ENCODE peak calls at places on chromosomes 11 and 22, in five cellular contexts. B is upper lobe of right lung, F is brain microvascular endothelial cell, L is cardiac muscle cell, I is PC-3. N is an unnamed sample.

GRCh38 chr11:88544656-88545280 is 207.2 kb upstream of the CTSC start:
- DNase-seq in B (no peak), F (no peak), L (no peak), I (no peak), N (no peak)

GRCh38 chr22:50730013-50730891 is 7.8 kb upstream of the ACR start:
- DNase-seq in B (peak), F (no peak), L (no peak), I (no peak), N (no peak)

GRCh38 chr11:1734571-1735081 is 15.8 kb downstream of the IFITM10 start:
- DNase-seq in B (no peak), F (no peak), L (no peak), I (no peak), N (no peak)

GRCh38 chr11:68423481-68423880 is 37.1 kb upstream of the PPP6R3 start:
- DNase-seq in B (no peak), F (no peak), L (no peak), I (no peak), N (no peak)

GRCh38 chr11:69311767-69312385 is 17.9 kb downstream of the MYEOV start:
- DNase-seq in B (peak), F (no peak), L (no peak), I (no peak), N (peak)

GRCh38 chr11:126413843-126414405 is 58.4 kb downstream of the ST3GAL4 start:
- DNase-seq in B (no peak), F (no peak), L (no peak), I (no peak), N (no peak)

GRCh38 chr22:27641049-27641790 is 160.3 kb downstream of the MN1 start:
- DNase-seq in B (no peak), F (no peak), L (no peak), I (no peak), N (no peak)

GRCh38 chr22:29310863-29311339 is 4.5 kb downstream of the GAS2L1 start:
- DNase-seq in B (peak), F (peak), L (no peak), I (peak), N (peak)

GRCh38 chr11:106160494-106160893 is 83.0 kb downstream of the AASDHPPT start:
- DNase-seq in B (no peak), F (no peak), L (no peak), I (no peak), N (no peak)

GRCh38 chr11:7759010-7759409 is 37.7 kb downstream of the OR5P2 start:
- DNase-seq in B (no peak), F (no peak), L (peak), I (no peak), N (no peak)

GRCh38 chr11:76551400-76551799 is 106.6 kb downstream of the EMSY start:
- DNase-seq in B (no peak), F (no peak), L (no peak), I (peak), N (no peak)

GRCh38 chr11:105229257-105229656 is 89.7 kb upstream of the CARD18 start:
- DNase-seq in B (no peak), F (no peak), L (no peak), I (no peak), N (no peak)

GRCh38 chr22:19867617-19868016 is 12.9 kb upstream of the GNB1L start:
- DNase-seq in B (peak), F (no peak), L (no peak), I (no peak), N (no peak)

GRCh38 chr11:94558468-94558867 is 8.7 kb upstream of the PIWIL4 start:
- DNase-seq in B (no peak), F (no peak), L (no peak), I (no peak), N (no peak)

GRCh38 chr11:13183094-13183825 is 94.3 kb upstream of the BMAL1 start:
- DNase-seq in B (no peak), F (peak), L (peak), I (peak), N (peak)

GRCh38 chr11:38667359-38667758 is 2069.3 kb upstream of the RAG2 start:
- DNase-seq in B (no peak), F (no peak), L (no peak), I (no peak), N (no peak)

GRCh38 chr11:38672445-38672844 is 2074.4 kb upstream of the RAG2 start:
- DNase-seq in B (no peak), F (no peak), L (no peak), I (peak), N (no peak)
- H3K27ac ChIP-seq in B (no peak), F (no peak), L (no peak), I (no peak), N (no peak)

GRCh38 chr11:27694992-27695391 is 5.3 kb downstream of the BDNF start:
- DNase-seq in B (no peak), F (no peak), L (no peak), I (peak), N (no peak)

GRCh38 chr11:27696961-27697360 is 3.3 kb downstream of the BDNF start:
- DNase-seq in B (no peak), F (no peak), L (no peak), I (no peak), N (no peak)

GRCh38 chr11:27693398-27693797 is 6.9 kb downstream of the BDNF start:
- DNase-seq in B (no peak), F (no peak), L (no peak), I (no peak), N (no peak)

GRCh38 chr11:27697679-27698275 is 2.5 kb downstream of the BDNF start:
- DNase-seq in B (no peak), F (no peak), L (no peak), I (no peak), N (no peak)

DNA sequence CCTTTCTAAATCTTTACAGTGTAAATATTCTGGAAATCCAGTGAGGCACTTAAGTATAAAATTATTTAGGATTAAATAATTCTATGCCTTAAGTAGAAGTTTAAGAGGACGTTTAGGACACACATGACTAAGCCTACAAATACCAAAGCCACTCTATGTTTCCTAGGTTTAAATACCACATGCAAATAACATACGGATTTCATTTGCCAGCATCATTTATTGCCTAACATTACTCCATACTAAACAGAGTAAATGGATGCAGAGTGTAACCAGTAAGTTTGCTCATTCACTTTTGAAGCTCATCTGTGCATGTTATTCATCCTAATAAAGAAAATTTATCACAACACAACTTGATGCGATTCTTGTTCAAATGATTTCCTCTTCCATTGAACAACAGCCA is 4.1 kb downstream of the BDNF start:
- DNase-seq in B (no peak), F (no peak), L (no peak), I (peak), N (no peak)
- H3K27ac ChIP-seq in B (no peak), F (peak), L (no peak), I (no peak), N (no peak)

GRCh38 chr11:65434667-65435179 is 12.1 kb downstream of the NEAT1 start:
- DNase-seq in B (no peak), F (no peak), L (no peak), I (no peak), N (no peak)
- H3K27ac ChIP-seq in B (no peak), F (peak), L (no peak), I (no peak), N (no peak)

GRCh38 chr11:113314389-113315301 is at the start of gene TTC12:
- DNase-seq in B (peak), F (peak), L (peak), I (peak), N (peak)
- H3K27ac ChIP-seq in B (peak), F (peak), L (peak), I (peak), N (peak)

GRCh38 chr11:62706841-62707240 is 383 bp downstream of the BSCL2 start:
- DNase-seq in B (no peak), F (no peak), L (no peak), I (no peak), N (no peak)

GRCh38 chr11:62710001-62710345 is 2.5 kb downstream of the GNG3 start:
- DNase-seq in B (peak), F (no peak), L (no peak), I (no peak), N (peak)

GRCh38 chr11:62709262-62710000 is 2.0 kb downstream of the GNG3 start:
- DNase-seq in B (peak), F (peak), L (peak), I (no peak), N (peak)

GRCh38 chr11:62707277-62707771 is at the start of the genes BSCL2 and GNG3:
- DNase-seq in B (peak), F (no peak), L (peak), I (no peak), N (no peak)

DNA sequence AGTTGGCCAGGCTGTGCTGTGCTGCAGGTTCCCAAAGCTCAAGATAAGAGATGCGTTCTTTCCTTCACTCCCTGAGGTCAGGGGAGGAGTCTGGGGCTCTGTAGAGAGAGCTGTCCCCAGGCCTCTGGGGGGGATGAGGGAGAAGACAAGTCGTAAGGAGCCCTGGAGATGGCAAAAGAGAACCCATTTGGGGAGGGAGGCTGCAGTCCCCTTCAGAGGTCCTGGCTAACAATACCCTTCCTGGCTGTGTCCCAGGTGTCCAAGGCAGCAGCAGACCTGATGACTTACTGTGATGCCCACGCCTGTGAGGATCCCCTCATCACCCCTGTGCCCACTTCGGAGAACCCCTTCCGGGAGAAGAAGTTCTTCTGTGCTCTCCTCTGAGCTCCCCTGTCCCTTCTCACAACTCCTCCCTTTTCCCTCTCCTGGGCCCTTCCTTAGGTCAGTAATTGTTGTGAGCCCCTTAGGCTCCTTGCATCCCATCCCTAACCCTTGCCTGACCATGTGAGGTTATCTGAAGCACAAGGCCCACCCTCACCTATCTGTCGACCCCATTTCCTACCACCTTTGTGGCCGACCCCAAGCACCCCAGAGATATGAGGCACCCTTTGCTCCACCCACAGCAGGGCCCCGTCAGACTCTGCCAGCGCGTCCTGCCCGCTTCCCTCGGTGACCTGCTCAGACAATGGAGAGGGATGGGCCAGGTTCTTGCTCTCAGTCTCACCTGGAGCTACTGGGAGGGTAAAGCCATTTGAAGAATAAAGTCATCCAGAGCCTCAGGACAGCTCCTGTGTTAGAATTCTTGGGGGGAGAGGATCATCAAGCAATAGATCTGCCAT is 1.2 kb downstream of the GNG3 start:
- DNase-seq in B (peak), F (no peak), L (no peak), I (no peak), N (peak)
- H3K27ac ChIP-seq in B (peak), F (peak), L (peak), I (no peak), N (peak)

GRCh38 chr22:44025171-44026065 is 1.3 kb downstream of the PARVB start:
- DNase-seq in B (peak), F (no peak), L (no peak), I (no peak), N (no peak)
- H3K27ac ChIP-seq in B (peak), F (peak), L (no peak), I (no peak), N (peak)

DNA sequence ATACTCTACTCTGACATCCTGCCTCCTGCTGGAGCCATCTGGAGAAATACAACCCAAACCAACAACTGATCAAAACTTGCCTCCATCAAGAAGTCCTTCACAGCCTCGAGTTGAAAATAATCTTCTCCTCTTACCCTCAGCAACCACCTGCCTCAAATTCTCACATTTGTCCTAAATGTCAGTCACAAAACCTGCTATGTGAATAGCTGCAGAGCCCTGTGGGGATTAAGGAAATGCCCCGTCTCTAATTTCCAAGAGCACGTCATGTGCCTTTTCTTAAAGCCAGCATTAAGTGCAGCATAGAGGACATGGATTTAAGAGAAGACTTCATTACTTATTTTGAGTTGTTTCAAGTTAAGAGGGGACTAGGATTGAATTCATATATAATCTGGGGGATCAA is 105.9 kb downstream of the TRPC6 start:
- DNase-seq in B (no peak), F (no peak), L (no peak), I (no peak), N (no peak)
- H3K27ac ChIP-seq in B (no peak), F (no peak), L (no peak), I (no peak), N (no peak)

DNA sequence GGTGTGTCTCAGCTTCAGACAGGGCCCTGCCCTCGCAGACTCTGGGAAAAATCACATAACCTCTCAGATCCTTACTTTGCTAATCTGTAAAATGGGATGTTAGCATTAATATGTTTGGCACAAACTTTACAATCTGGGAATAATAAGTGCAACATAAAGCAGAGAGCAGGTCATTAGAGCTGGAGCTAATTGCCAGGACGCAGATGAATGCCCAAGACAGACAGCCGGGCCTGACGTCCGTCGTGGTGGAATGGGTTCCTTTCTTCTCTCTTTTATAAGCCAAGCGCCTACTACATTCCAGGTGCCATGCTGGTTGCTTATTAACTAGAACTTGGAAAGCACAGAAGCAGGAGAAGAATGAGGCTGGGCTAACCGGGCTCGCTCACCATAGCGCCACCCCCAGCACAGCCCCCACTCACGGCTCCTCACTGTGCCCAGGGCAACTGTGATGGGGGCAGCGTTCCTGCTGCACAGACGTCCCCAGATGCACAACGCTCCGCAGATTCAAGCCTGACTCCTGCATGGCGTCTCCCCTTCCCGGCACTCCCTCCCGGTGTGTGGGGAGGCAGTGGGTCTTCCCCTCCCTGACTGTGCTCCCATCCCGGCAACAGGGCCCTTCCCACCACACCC is 43.9 kb downstream of the TRMU start:
- DNase-seq in B (no peak), F (no peak), L (no peak), I (no peak), N (peak)
- H3K27ac ChIP-seq in B (peak), F (no peak), L (no peak), I (no peak), N (no peak)

DNA sequence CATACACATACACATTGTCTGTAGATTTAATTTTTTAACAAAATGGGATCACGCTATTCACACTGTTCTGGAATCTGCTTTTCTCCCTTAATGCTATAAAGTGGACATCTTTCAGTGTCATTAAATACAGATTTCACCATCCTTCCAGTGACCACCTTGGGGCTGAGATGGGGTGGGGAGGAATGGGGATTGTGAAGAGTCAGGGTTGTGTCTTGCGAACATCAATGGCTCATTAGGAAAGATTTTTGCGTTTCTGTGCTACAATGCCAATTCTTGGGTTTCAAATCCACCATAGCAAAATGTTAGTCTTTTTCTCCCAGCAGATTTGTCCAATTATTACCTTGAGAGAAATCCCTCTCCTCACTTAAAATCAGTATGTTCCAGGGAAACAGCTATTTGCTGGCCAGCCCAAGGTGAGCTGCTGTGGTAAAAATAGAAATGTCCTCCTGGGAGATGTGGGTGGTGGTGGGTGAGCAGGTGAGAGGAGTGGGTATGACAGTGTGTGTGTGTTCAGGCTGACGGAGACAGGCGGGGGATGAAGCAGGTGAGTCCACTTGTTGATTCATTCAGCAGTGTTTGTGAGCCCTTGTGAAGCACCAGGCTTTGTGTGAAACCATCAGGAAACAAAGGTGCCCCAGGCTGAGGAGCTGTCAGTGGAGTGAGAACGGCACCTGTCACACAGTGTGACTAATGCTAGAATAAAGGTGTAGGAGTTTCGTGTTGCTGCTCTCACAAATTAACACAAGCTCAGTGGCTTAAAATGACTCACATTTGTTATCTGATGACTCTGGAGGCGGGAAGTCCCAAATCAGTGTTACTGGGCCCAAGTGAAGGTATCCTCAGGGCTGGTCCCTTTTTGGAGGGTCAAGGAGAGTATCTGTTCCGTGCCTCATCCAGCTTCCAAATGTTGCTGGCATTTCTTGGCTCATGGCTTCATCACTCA is 1.7 kb upstream of the CBX6 start:
- DNase-seq in B (no peak), F (no peak), L (no peak), I (peak), N (no peak)
- H3K27ac ChIP-seq in B (peak), F (no peak), L (peak), I (peak), N (no peak)

DNA sequence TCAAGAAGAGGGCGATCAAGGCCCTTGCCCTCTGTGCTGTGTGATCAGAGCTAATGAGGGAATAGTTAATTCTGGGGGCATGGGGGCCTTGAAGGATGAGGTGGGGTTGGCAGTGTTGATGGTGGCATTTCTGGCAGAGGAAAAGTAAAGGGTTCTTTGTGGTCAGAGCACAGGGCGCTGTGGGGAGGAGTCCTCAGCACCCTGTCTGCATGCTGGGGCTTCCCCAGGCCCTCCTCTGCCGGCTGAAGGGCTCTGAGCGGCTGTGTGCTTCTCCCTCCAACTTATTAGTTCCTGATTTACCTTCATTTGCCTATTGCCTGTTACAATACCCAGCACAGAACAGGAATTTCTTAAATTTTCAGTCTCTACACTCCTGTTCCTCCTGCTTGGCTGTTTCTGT is 122.8 kb downstream of the HIPK3 start:
- DNase-seq in B (no peak), F (no peak), L (no peak), I (no peak), N (no peak)
- H3K27ac ChIP-seq in B (no peak), F (no peak), L (no peak), I (no peak), N (no peak)

N was measured in small intestine.